ENCODE peak calls at places on chromosomes 13 and 19, in nine cellular contexts. N is testis; C is gastrocnemius medialis; I is coronary artery; F is uterus; G is CD8-positive, alpha-beta memory T cell; S is Peyer's patch; E is IMR-90; P is breast epithelium. K is an unnamed sample.

GRCh38 chr13:33318744-33319143 is 33.2 kb upstream of the STARD13 start:
- DNase-seq in F (no peak), G (no peak), I (no peak), N (no peak), S (no peak), C (no peak), P (no peak), E (no peak), K (no peak)

GRCh38 chr13:77637583-77637982 is 59.9 kb upstream of the SLAIN1 start:
- DNase-seq in S (no peak), C (no peak), P (no peak), I (no peak), N (no peak), G (no peak), E (no peak), F (no peak), K (no peak)

GRCh38 chr13:71218960-71219359 is 648.0 kb downstream of the DACH1 start:
- DNase-seq in C (no peak), P (no peak), E (no peak), S (no peak), I (no peak), N (no peak), G (no peak), F (no peak), K (no peak)

GRCh38 chr13:95833713-95834112 is 156.8 kb downstream of the DNAJC3 start:
- DNase-seq in C (no peak), P (no peak), N (no peak), G (no peak), S (no peak), I (no peak), F (no peak), E (peak; percentile 11), K (no peak)

GRCh38 chr19:7792286-7792685 is 29.2 kb downstream of the CLEC4M start:
- DNase-seq in E (peak; percentile 51), N (no peak), C (no peak), S (no peak), G (no peak), F (no peak), I (no peak), P (no peak), K (no peak)

GRCh38 chr13:82136880-82137279 is 1745.4 kb downstream of the SLITRK1 start:
- DNase-seq in F (no peak), G (no peak), N (no peak), S (no peak), I (no peak), P (no peak), C (no peak), E (no peak), K (no peak)

GRCh38 chr19:31260171-31260933 is 88.9 kb downstream of the TSHZ3 start:
- DNase-seq in E (no peak), F (no peak), N (no peak), I (no peak), C (no peak), G (no peak), P (no peak), S (no peak), K (no peak)

GRCh38 chr13:35996360-35996759 is 134.8 kb downstream of the DCLK1 start:
- DNase-seq in N (no peak), C (no peak), S (no peak), E (no peak), P (no peak), I (no peak), G (no peak), F (no peak), K (no peak)

DNA sequence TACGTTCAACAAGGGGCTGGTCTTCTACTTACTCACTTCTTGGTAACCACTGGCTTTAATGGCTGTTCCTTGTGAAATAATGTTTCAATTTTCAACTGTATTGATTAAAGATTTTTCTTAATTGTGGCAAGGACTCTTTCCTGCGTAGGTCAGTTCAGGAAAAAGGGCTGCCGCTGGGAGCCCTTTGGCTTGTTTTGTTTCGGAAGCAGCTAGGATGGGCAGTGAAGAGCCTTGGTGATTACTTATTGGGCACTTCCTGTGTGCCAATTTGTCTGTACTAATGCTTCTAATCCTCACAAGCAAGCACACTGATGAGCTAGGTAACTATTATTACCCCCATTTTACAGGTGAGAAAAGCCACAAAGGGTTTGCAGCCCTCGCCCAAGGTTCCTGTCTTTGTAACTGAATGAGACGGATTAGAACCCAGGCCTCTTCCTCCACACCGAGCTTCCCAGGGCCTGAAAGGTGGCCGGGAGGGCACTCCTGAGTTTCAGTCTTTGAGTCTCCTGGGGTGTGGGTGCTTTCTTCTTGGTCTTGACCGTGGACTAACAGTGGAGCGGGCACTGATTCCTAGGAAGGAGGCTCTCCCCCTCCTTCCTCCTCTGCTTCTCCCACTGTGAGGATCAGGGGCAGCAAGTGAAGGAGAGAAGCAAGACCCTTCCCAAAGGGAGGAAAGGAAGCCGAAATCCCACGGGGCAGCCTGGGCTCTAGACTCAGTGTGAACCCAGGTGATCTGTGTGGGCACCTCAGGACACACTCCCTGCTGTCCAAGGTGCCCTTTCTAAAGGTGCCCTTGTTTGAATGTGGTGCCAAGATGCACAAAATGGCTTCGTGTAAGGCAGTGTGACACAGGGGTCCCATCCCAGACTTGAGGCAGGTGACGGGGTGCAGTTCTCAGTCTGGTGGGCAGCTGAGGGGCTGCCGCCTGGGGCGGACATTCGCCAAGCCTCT is 3.7 kb downstream of the COL4A2 start:
- DNase-seq in P (no peak), N (no peak), F (no peak), G (no peak), E (no peak), C (no peak), S (no peak), I (peak; percentile 65), K (no peak)
- H3K27ac ChIP-seq in P (peak overlapping the region; percentile 96), N (no peak overlapping the region), F (peak overlapping the region; percentile 100), G (no peak overlapping the region), E (peak overlapping the region; percentile 49), C (peak overlapping the region; percentile 84), S (no peak overlapping the region), I (peak overlapping the region; percentile 99), K (no peak overlapping the region)

GRCh38 chr13:75365724-75366173 is 116.2 kb downstream of the TBC1D4 start:
- DNase-seq in E (peak; percentile 86), F (no peak), C (no peak), S (no peak), I (no peak), N (no peak), P (no peak), G (no peak), K (no peak)

GRCh38 chr13:75362026-75362425 is 119.9 kb downstream of the TBC1D4 start:
- DNase-seq in N (no peak), C (no peak), F (no peak), E (no peak), S (no peak), P (no peak), G (no peak), I (no peak), K (no peak)

GRCh38 chr13:75363371-75363770 is 118.6 kb downstream of the TBC1D4 start:
- DNase-seq in I (no peak), P (no peak), C (no peak), G (no peak), F (no peak), E (no peak), S (no peak), N (no peak), K (no peak)

GRCh38 chr13:75366380-75367280 is 115.3 kb downstream of the TBC1D4 start:
- DNase-seq in G (no peak), F (no peak), I (no peak), N (no peak), P (no peak), S (no peak), C (no peak), E (no peak), K (no peak)

DNA sequence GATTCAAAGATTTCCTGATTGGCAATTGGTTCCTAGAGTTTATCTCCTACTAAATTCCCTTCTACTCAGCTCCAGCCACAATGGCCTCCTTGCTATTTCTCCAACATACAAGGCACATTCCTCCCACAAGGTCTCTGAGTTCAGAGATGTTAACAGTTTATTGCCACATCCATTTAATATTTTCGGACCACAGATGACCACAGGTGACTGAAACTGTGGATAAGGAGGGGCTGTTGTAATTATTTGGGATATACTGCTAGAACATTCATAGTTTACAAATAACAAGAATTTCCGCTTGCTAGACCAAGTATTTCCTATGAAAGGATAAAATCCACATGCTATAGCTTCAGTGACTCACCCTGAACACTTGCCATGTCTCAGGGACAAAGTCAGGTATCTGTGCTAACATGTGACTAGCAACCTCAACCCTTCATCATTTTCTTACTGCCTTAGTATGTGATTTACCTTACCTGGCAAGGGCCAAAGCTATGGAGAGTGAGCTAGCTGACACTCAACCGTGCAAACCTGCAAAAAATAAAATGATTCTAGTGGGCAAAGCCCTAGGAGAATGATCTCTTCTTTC is 117.7 kb downstream of the TBC1D4 start:
- DNase-seq in F (no peak), C (no peak), G (no peak), N (no peak), P (no peak), S (no peak), E (peak; percentile 21), I (no peak), K (no peak)
- H3K27ac ChIP-seq in F (no peak overlapping the region), C (peak overlapping the region; percentile 83), G (no peak overlapping the region), N (no peak overlapping the region), P (no peak overlapping the region), S (no peak overlapping the region), E (no peak overlapping the region), I (no peak overlapping the region), K (no peak overlapping the region)

GRCh38 chr13:110240352-110240751 is 66.6 kb downstream of the COL4A1 start:
- DNase-seq in F (no peak), S (no peak), I (peak; percentile 75), G (no peak), P (no peak), E (no peak), C (no peak), N (no peak), K (no peak)

GRCh38 chr13:110240943-110241342 is 66.0 kb downstream of the COL4A1 start:
- DNase-seq in G (no peak), I (peak; percentile 53), S (no peak), F (no peak), C (no peak), E (no peak), P (no peak), N (no peak), K (no peak)

GRCh38 chr13:110238795-110239194 is 68.2 kb downstream of the COL4A1 start:
- DNase-seq in S (no peak), C (no peak), P (no peak), N (peak; percentile 64), G (no peak), I (no peak), F (no peak), E (no peak), K (no peak)

GRCh38 chr13:110237895-110238294 is 69.1 kb downstream of the COL4A1 start:
- DNase-seq in I (no peak), G (no peak), N (no peak), C (no peak), S (no peak), F (peak; percentile 11), P (no peak), E (no peak), K (no peak)

GRCh38 chr13:110239280-110240120 is 67.5 kb downstream of the COL4A1 start:
- DNase-seq in I (no peak), F (no peak), E (no peak), N (no peak), C (no peak), P (no peak), S (no peak), G (no peak), K (no peak)
- H3K27ac ChIP-seq in I (peak overlapping the region; percentile 96), F (peak overlapping the region; percentile 84), E (no peak overlapping the region), N (no peak overlapping the region), C (peak overlapping the region; percentile 67), P (no peak overlapping the region), S (no peak overlapping the region), G (no peak overlapping the region), K (no peak overlapping the region)

GRCh38 chr13:113609616-113610015 is 25.1 kb downstream of the TFDP1 start:
- DNase-seq in F (no peak), G (no peak), E (no peak), C (no peak), N (no peak), I (no peak), S (no peak), P (no peak), K (no peak)
- H3K27ac ChIP-seq in F (no peak overlapping the region), G (no peak overlapping the region), E (no peak overlapping the region), C (no peak overlapping the region), N (no peak overlapping the region), I (no peak overlapping the region), S (no peak overlapping the region), P (no peak overlapping the region), K (no peak overlapping the region)

K was measured in substantia nigra.